ENCODE peak calls at places on chromosomes 4 and X, in ten cellular contexts. One of them, this sample, is unnamed.

GRCh38 chrX:37332987-37333658 is 16.0 kb upstream of the PRRG1 start:
- DNase-seq in activated T-helper 1 cell treated with Interleukin-2 at 50 U/mL for 16 hours: no peak
- DNase-seq in fibroblast of the conjunctiva: no peak
- DNase-seq in germinal center: no peak
- DNase-seq in nucleus accumbens: no peak
- DNase-seq in NCI-H187: no peak
- DNase-seq in NCI-H1930: no peak
- DNase-seq in esophagus squamous epithelium: no peak
- DNase-seq in stimulated activated CD4-positive, alpha-beta T cell treated with anti-CD3 and anti-CD28 coated beads, Interleukin-2, amount 100 ng/mL, for 24 hours: no peak
- DNase-seq in pancreas: no peak
- DNase-seq in this sample: no peak

GRCh38 chrX:119062750-119063374 is 9.9 kb upstream of the CT47C1 start:
- DNase-seq in fibroblast of the conjunctiva: no peak
- DNase-seq in nucleus accumbens: no peak
- DNase-seq in pancreas: no peak
- DNase-seq in NCI-H1930: no peak
- DNase-seq in germinal center: no peak
- DNase-seq in activated T-helper 1 cell treated with Interleukin-2 at 50 U/mL for 16 hours: no peak
- DNase-seq in esophagus squamous epithelium: no peak
- DNase-seq in stimulated activated CD4-positive, alpha-beta T cell treated with anti-CD3 and anti-CD28 coated beads, Interleukin-2, amount 100 ng/mL, for 24 hours: no peak
- DNase-seq in NCI-H187: no peak
- DNase-seq in this sample: no peak

GRCh38 chr4:136441629-136442282 is 1090.5 kb downstream of the PCDH18 start:
- DNase-seq in fibroblast of the conjunctiva: no peak
- DNase-seq in nucleus accumbens: no peak
- DNase-seq in pancreas: peak; percentile 23
- DNase-seq in NCI-H187: no peak
- DNase-seq in esophagus squamous epithelium: no peak
- DNase-seq in NCI-H1930: no peak
- DNase-seq in activated T-helper 1 cell treated with Interleukin-2 at 50 U/mL for 16 hours: no peak
- DNase-seq in stimulated activated CD4-positive, alpha-beta T cell treated with anti-CD3 and anti-CD28 coated beads, Interleukin-2, amount 100 ng/mL, for 24 hours: no peak
- DNase-seq in germinal center: no peak
- DNase-seq in this sample: no peak

GRCh38 chrX:69387559-69388487 is 116.3 kb upstream of the NALF2 start:
- DNase-seq in fibroblast of the conjunctiva: peak; percentile 29
- DNase-seq in esophagus squamous epithelium: no peak
- DNase-seq in pancreas: no peak
- DNase-seq in NCI-H187: no peak
- DNase-seq in activated T-helper 1 cell treated with Interleukin-2 at 50 U/mL for 16 hours: no peak
- DNase-seq in germinal center: peak; percentile 29
- DNase-seq in stimulated activated CD4-positive, alpha-beta T cell treated with anti-CD3 and anti-CD28 coated beads, Interleukin-2, amount 100 ng/mL, for 24 hours: peak; percentile 46
- DNase-seq in nucleus accumbens: peak; percentile 8
- DNase-seq in NCI-H1930: no peak
- DNase-seq in this sample: peak; percentile 23

GRCh38 chr4:111639876-111640275 is 505.4 kb upstream of the FAM241A start:
- DNase-seq in germinal center: no peak
- DNase-seq in NCI-H1930: no peak
- DNase-seq in NCI-H187: no peak
- DNase-seq in stimulated activated CD4-positive, alpha-beta T cell treated with anti-CD3 and anti-CD28 coated beads, Interleukin-2, amount 100 ng/mL, for 24 hours: no peak
- DNase-seq in esophagus squamous epithelium: no peak
- DNase-seq in fibroblast of the conjunctiva: no peak
- DNase-seq in activated T-helper 1 cell treated with Interleukin-2 at 50 U/mL for 16 hours: no peak
- DNase-seq in pancreas: no peak
- DNase-seq in nucleus accumbens: no peak
- DNase-seq in this sample: no peak

GRCh38 chr4:76212301-76212700 is 1.3 kb downstream of the SCARB2 start:
- DNase-seq in esophagus squamous epithelium: no peak
- DNase-seq in activated T-helper 1 cell treated with Interleukin-2 at 50 U/mL for 16 hours: no peak
- DNase-seq in germinal center: no peak
- DNase-seq in NCI-H1930: no peak
- DNase-seq in nucleus accumbens: no peak
- DNase-seq in stimulated activated CD4-positive, alpha-beta T cell treated with anti-CD3 and anti-CD28 coated beads, Interleukin-2, amount 100 ng/mL, for 24 hours: no peak
- DNase-seq in NCI-H187: no peak
- DNase-seq in pancreas: no peak
- DNase-seq in fibroblast of the conjunctiva: no peak
- DNase-seq in this sample: no peak

GRCh38 chrX:52262195-52262546 is 77.5 kb downstream of the MAGED4 start:
- DNase-seq in nucleus accumbens: no peak
- DNase-seq in NCI-H1930: no peak
- DNase-seq in NCI-H187: no peak
- DNase-seq in fibroblast of the conjunctiva: no peak
- DNase-seq in pancreas: no peak
- DNase-seq in stimulated activated CD4-positive, alpha-beta T cell treated with anti-CD3 and anti-CD28 coated beads, Interleukin-2, amount 100 ng/mL, for 24 hours: no peak
- DNase-seq in activated T-helper 1 cell treated with Interleukin-2 at 50 U/mL for 16 hours: no peak
- DNase-seq in esophagus squamous epithelium: no peak
- DNase-seq in germinal center: no peak
- DNase-seq in this sample: no peak

GRCh38 chrX:77572322-77572721 is 125.1 kb downstream of the FGF16 start:
- DNase-seq in pancreas: no peak
- DNase-seq in NCI-H1930: no peak
- DNase-seq in germinal center: no peak
- DNase-seq in fibroblast of the conjunctiva: peak; percentile 1
- DNase-seq in activated T-helper 1 cell treated with Interleukin-2 at 50 U/mL for 16 hours: no peak
- DNase-seq in esophagus squamous epithelium: no peak
- DNase-seq in stimulated activated CD4-positive, alpha-beta T cell treated with anti-CD3 and anti-CD28 coated beads, Interleukin-2, amount 100 ng/mL, for 24 hours: no peak
- DNase-seq in nucleus accumbens: no peak
- DNase-seq in NCI-H187: no peak
- DNase-seq in this sample: no peak

GRCh38 chr4:1523907-1524636 is 117.8 kb upstream of the NKX1-1 start:
- DNase-seq in esophagus squamous epithelium: no peak
- DNase-seq in activated T-helper 1 cell treated with Interleukin-2 at 50 U/mL for 16 hours: no peak
- DNase-seq in fibroblast of the conjunctiva: no peak
- DNase-seq in NCI-H187: no peak
- DNase-seq in nucleus accumbens: no peak
- DNase-seq in NCI-H1930: no peak
- DNase-seq in germinal center: no peak
- DNase-seq in stimulated activated CD4-positive, alpha-beta T cell treated with anti-CD3 and anti-CD28 coated beads, Interleukin-2, amount 100 ng/mL, for 24 hours: no peak
- DNase-seq in pancreas: peak; percentile 43
- DNase-seq in this sample: no peak

GRCh38 chr4:94457692-94458106 is 6.0 kb downstream of the PDLIM5 start:
- DNase-seq in NCI-H187: no peak
- DNase-seq in germinal center: no peak
- DNase-seq in stimulated activated CD4-positive, alpha-beta T cell treated with anti-CD3 and anti-CD28 coated beads, Interleukin-2, amount 100 ng/mL, for 24 hours: no peak
- DNase-seq in nucleus accumbens: no peak
- DNase-seq in activated T-helper 1 cell treated with Interleukin-2 at 50 U/mL for 16 hours: no peak
- DNase-seq in fibroblast of the conjunctiva: no peak
- DNase-seq in pancreas: no peak
- DNase-seq in NCI-H1930: no peak
- DNase-seq in esophagus squamous epithelium: no peak
- DNase-seq in this sample: no peak

GRCh38 chrX:19616959-19617358 is 101.7 kb upstream of the MAP3K15 start:
- DNase-seq in activated T-helper 1 cell treated with Interleukin-2 at 50 U/mL for 16 hours: no peak
- DNase-seq in NCI-H187: no peak
- DNase-seq in fibroblast of the conjunctiva: no peak
- DNase-seq in pancreas: no peak
- DNase-seq in nucleus accumbens: no peak
- DNase-seq in NCI-H1930: no peak
- DNase-seq in germinal center: no peak
- DNase-seq in esophagus squamous epithelium: no peak
- DNase-seq in stimulated activated CD4-positive, alpha-beta T cell treated with anti-CD3 and anti-CD28 coated beads, Interleukin-2, amount 100 ng/mL, for 24 hours: no peak
- DNase-seq in this sample: no peak

GRCh38 chr4:85738721-85739120 is 263.8 kb downstream of the ARHGAP24 start:
- DNase-seq in germinal center: no peak
- DNase-seq in activated T-helper 1 cell treated with Interleukin-2 at 50 U/mL for 16 hours: no peak
- DNase-seq in esophagus squamous epithelium: no peak
- DNase-seq in pancreas: no peak
- DNase-seq in stimulated activated CD4-positive, alpha-beta T cell treated with anti-CD3 and anti-CD28 coated beads, Interleukin-2, amount 100 ng/mL, for 24 hours: no peak
- DNase-seq in fibroblast of the conjunctiva: no peak
- DNase-seq in nucleus accumbens: no peak
- DNase-seq in NCI-H187: no peak
- DNase-seq in NCI-H1930: no peak
- DNase-seq in this sample: no peak

This sample was measured in naive thymus-derived CD4-positive, alpha-beta T cell.